ENCODE peak calls at places on chromosomes 3 and 15, in seven cellular contexts. A is HAP-1, N is kidney glomerular epithelial cell, K is NCI-H1092 treated with DMSO at 0.1 percent for 48 hours, T is foreskin fibroblast, G is GM13976, P is ovary. V is an unnamed sample.

GRCh38 chr3:32414527-32415202 is 23.0 kb downstream of the CMTM7 start:
- DNase-seq in A (no peak), N (no peak), K (no peak), T (no peak), G (no peak), P (no peak), V (no peak)

GRCh38 chr3:93855406-93855805 is 118.3 kb downstream of the PROS1 start:
- DNase-seq in A (no peak), N (no peak), K (no peak), T (peak; percentile 4), G (no peak), P (no peak), V (no peak)

GRCh38 chr15:78979456-78980320 is 34.8 kb upstream of the CTSH start:
- DNase-seq in A (peak; percentile 88), N (peak; percentile 52), K (peak; percentile 55), T (peak; percentile 51), G (peak; percentile 72), P (peak; percentile 75), V (peak; percentile 86)

GRCh38 chr15:51121118-51121517 is 26.4 kb upstream of the TNFAIP8L3 start:
- DNase-seq in A (no peak), N (peak; percentile 98), K (no peak), T (peak; percentile 98), G (no peak), P (peak; percentile 56), V (no peak)

GRCh38 chr3:169458323-169458722 is 205.2 kb downstream of the MECOM start:
- DNase-seq in A (no peak), N (no peak), K (no peak), T (no peak), G (no peak), P (no peak), V (no peak)

GRCh38 chr3:187291512-187292132 is at the start of gene MASP1:
- DNase-seq in A (no peak), N (peak; percentile 4), K (no peak), T (no peak), G (no peak), P (peak; percentile 39), V (peak; percentile 44)

GRCh38 chr3:65689436-65689835 is 349.3 kb downstream of the MAGI1 start:
- DNase-seq in A (no peak), N (no peak), K (no peak), T (no peak), G (no peak), P (no peak), V (no peak)

GRCh38 chr3:184419171-184419570 is 39.3 kb downstream of the CHRD start:
- DNase-seq in A (no peak), N (no peak), K (no peak), T (no peak), G (peak; percentile 2), P (no peak), V (no peak)

GRCh38 chr3:100880072-100880471 is 113.1 kb downstream of the ABI3BP start:
- DNase-seq in A (no peak), N (no peak), K (no peak), T (no peak), G (no peak), P (no peak), V (no peak)

GRCh38 chr3:62558549-62559112 is 185.3 kb upstream of the FEZF2 start:
- DNase-seq in A (peak; percentile 54), N (peak; percentile 4), K (no peak), T (no peak), G (peak; percentile 33), P (no peak), V (peak; percentile 57)

GRCh38 chr3:132721479-132722164 is 587 bp downstream of the NPHP3 start:
- DNase-seq in A (peak; percentile 24), N (peak; percentile 51), K (peak; percentile 43), T (peak; percentile 37), G (no peak), P (peak; percentile 57), V (no peak)